ENCODE peak calls at places on chromosome 7, in eight cellular contexts. E is heart right ventricle, I is body of pancreas, B is sigmoid colon, W is left ventricle myocardium inferior, C is AG09309, Y is upper lobe of right lung, P is NB4. Q is an unnamed sample.
A peak's percentile ranks its signal among the peaks of the same experiment; 100 is the strongest.

GRCh38 chr7:7564323-7564780 is 2.3 kb upstream of the MIOS start:
- DNase-seq in E (no peak), I (no peak), B (no peak), W (no peak), C (peak; percentile 69), Y (no peak), P (peak; percentile 31), Q (no peak)

GRCh38 chr7:2645274-2645868 is 13.6 kb downstream of the TTYH3 start:
- DNase-seq in E (no peak), I (no peak), B (no peak), W (no peak), C (no peak), Y (no peak), P (peak; percentile 97), Q (no peak)

GRCh38 chr7:107874605-107875446 is 16.2 kb upstream of the DLD start:
- DNase-seq in E (peak; percentile 38), I (peak; percentile 48), B (peak; percentile 72), W (no peak), C (peak; percentile 33), Y (no peak), P (peak; percentile 84), Q (no peak)

GRCh38 chr7:134056816-134057215 is 70.3 kb upstream of the LRGUK start:
- DNase-seq in E (no peak), I (no peak), B (no peak), W (no peak), C (no peak), Y (no peak), P (no peak), Q (no peak)

GRCh38 chr7:41478187-41478586 is 224.7 kb downstream of the INHBA start:
- DNase-seq in E (no peak), I (no peak), B (no peak), W (no peak), C (no peak), Y (no peak), P (no peak), Q (no peak)

GRCh38 chr7:105677803-105678583 is 96.7 kb upstream of the EFCAB10 start:
- DNase-seq in E (no peak), I (no peak), B (no peak), W (no peak), C (no peak), Y (no peak), P (peak; percentile 90), Q (no peak)

GRCh38 chr7:84686373-84686772 is 491.8 kb upstream of the SEMA3A start:
- DNase-seq in E (no peak), I (no peak), B (no peak), W (no peak), C (no peak), Y (no peak), P (no peak), Q (no peak)

GRCh38 chr7:2530076-2530967 is 10.7 kb downstream of the LFNG start:
- DNase-seq in E (no peak), I (peak; percentile 66), B (no peak), W (peak; percentile 44), C (no peak), Y (peak; percentile 83), P (peak; percentile 96), Q (peak; percentile 46)

GRCh38 chr7:73515184-73515583 is 6.9 kb downstream of the BAZ1B start:
- DNase-seq in E (no peak), I (no peak), B (no peak), W (no peak), C (no peak), Y (no peak), P (peak; percentile 42), Q (no peak)

GRCh38 chr7:131524699-131525098 is 31.7 kb downstream of the PODXL start:
- DNase-seq in E (no peak), I (no peak), B (no peak), W (no peak), C (no peak), Y (no peak), P (no peak), Q (no peak)

GRCh38 chr7:70356324-70356797 is 758.1 kb downstream of the AUTS2 start:
- DNase-seq in E (no peak), I (no peak), B (no peak), W (no peak), C (no peak), Y (no peak), P (no peak), Q (no peak)

GRCh38 chr7:29053105-29053872 is 93.0 kb downstream of the CPVL start:
- DNase-seq in E (no peak), I (no peak), B (no peak), W (no peak), C (no peak), Y (no peak), P (no peak), Q (no peak)

GRCh38 chr7:16619979-16620408 is 25.6 kb downstream of the ANKMY2 start:
- DNase-seq in E (no peak), I (no peak), B (no peak), W (no peak), C (no peak), Y (no peak), P (no peak), Q (no peak)

GRCh38 chr7:26555971-26556830 is 264.5 kb downstream of the SNX10 start:
- DNase-seq in E (no peak), I (no peak), B (no peak), W (no peak), C (no peak), Y (no peak), P (no peak), Q (no peak)

GRCh38 chr7:29955799-29956476 is 33.7 kb downstream of the SCRN1 start:
- DNase-seq in E (no peak), I (no peak), B (no peak), W (no peak), C (no peak), Y (no peak), P (peak; percentile 86), Q (no peak)

GRCh38 chr7:110050831-110051230 is 1040.1 kb upstream of the LRRN3 start:
- DNase-seq in E (no peak), I (no peak), B (no peak), W (no peak), C (no peak), Y (no peak), P (no peak), Q (no peak)

GRCh38 chr7:5695037-5695708 is 86.3 kb downstream of the RNF216 start:
- DNase-seq in E (peak; percentile 47), I (no peak), B (peak; percentile 90), W (no peak), C (no peak), Y (no peak), P (no peak), Q (no peak)

GRCh38 chr7:148242271-148242801 is 348.2 kb upstream of the C7orf33 start:
- DNase-seq in E (peak; percentile 14), I (peak; percentile 30), B (no peak), W (no peak), C (no peak), Y (no peak), P (peak; percentile 72), Q (no peak)

DNA sequence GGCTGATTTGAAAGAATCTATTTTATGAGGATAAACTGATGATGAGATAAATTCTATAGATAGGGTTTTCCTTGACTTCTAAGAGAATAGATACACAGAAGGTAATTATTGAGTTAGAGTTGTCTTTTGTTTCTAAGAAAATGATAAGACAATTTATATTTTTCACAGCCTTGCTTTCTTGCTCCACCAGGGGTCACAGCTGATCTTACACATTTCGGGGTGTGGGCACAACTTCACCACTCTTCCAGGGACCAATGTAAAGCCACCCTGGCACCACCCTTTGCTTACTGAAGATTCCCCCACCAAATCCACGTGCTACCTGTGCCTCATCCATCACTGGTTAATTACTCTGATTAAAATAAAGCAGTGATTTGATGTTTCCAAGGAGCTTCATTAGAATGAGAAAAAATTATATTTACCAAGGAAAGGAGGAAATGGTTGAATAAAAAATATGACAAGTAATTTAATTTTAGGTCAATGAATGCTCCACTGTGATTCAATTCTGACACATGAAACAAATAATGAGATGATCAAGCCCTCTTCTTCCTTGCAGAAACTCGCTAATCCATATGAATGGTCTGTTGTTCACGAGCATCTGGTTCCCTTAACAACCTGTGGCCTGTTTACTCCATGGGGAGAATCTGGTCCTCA is 177.3 kb upstream of the TNS3 start:
- DNase-seq in E (no peak), I (no peak), B (no peak), W (no peak), C (no peak), Y (no peak), P (peak; percentile 22), Q (no peak)
- TF ChIP-seq CTCF in E (no peak), I (no peak), B (no peak), W (no peak), C (peak; percentile 7), Y (no peak), P (no peak), Q (no peak)

GRCh38 chr7:159193543-159193942 is 48.9 kb upstream of the VIPR2 start:
- DNase-seq in E (no peak), I (no peak), B (no peak), W (no peak), C (no peak), Y (no peak), P (no peak), Q (no peak)

GRCh38 chr7:159195926-159196325 is 51.3 kb upstream of the VIPR2 start:
- DNase-seq in E (no peak), I (no peak), B (no peak), W (no peak), C (no peak), Y (no peak), P (peak; percentile 36), Q (no peak)

GRCh38 chr7:159197066-159197975 is 52.7 kb upstream of the VIPR2 start:
- DNase-seq in E (peak; percentile 26), I (no peak), B (no peak), W (no peak), C (no peak), Y (no peak), P (peak; percentile 94), Q (no peak)

GRCh38 chr7:159198016-159198724 is 53.5 kb upstream of the VIPR2 start:
- DNase-seq in E (no peak), I (no peak), B (no peak), W (no peak), C (no peak), Y (no peak), P (no peak), Q (no peak)

GRCh38 chr7:159196584-159196983 is 51.9 kb upstream of the VIPR2 start:
- DNase-seq in E (no peak), I (no peak), B (no peak), W (no peak), C (no peak), Y (no peak), P (peak; percentile 20), Q (no peak)
- TF ChIP-seq CTCF in E (no peak), I (no peak), B (no peak), W (no peak), C (no peak), Y (no peak), P (no peak), Q (no peak)

GRCh38 chr7:129076886-129077285 is 22.0 kb upstream of the TNPO3 start:
- DNase-seq in E (no peak), I (no peak), B (no peak), W (no peak), C (no peak), Y (no peak), P (no peak), Q (no peak)
- TF ChIP-seq CTCF in E (no peak), I (no peak), B (no peak), W (no peak), C (no peak), Y (no peak), P (no peak), Q (no peak)

GRCh38 chr7:31126976-31127375 is 74.9 kb downstream of the ADCYAP1R1 start:
- DNase-seq in E (no peak), I (no peak), B (no peak), W (no peak), C (peak; percentile 7), Y (no peak), P (peak; percentile 26), Q (no peak)
- TF ChIP-seq CTCF in E (no peak), I (no peak), B (no peak), W (no peak), C (peak; percentile 26), Y (no peak), P (no peak), Q (no peak)

Q was measured in right lobe of liver.